ENCODE peak calls at places on chromosome 13, in four cellular contexts. Q, G, N and C are unnamed samples.

GRCh38 chr13:39461685-39462266 is 141.2 kb downstream of the LHFPL6 start:
- DNase-seq in Q (no peak), G (no peak), N (no peak), C (no peak)

GRCh38 chr13:95002968-95003813 is 290.8 kb upstream of the SOX21 start:
- DNase-seq in Q (no peak), G (no peak), N (no peak), C (no peak)

GRCh38 chr13:71577127-71577526 is 289.9 kb downstream of the DACH1 start:
- DNase-seq in Q (no peak), G (no peak), N (no peak), C (no peak)

GRCh38 chr13:94716016-94716415 is 3.7 kb upstream of the SOX21 start:
- DNase-seq in Q (no peak), G (no peak), N (no peak), C (no peak)

GRCh38 chr13:73835138-73835721 is 299.0 kb downstream of the KLF12 start:
- DNase-seq in Q (no peak), G (no peak), N (peak), C (no peak)

GRCh38 chr13:33000365-33000764 is 15.9 kb upstream of the KL start:
- DNase-seq in Q (no peak), G (no peak), N (no peak), C (no peak)

GRCh38 chr13:52043675-52044074 is 19.2 kb downstream of the UTP14C start:
- DNase-seq in Q (no peak), G (no peak), N (no peak), C (no peak)

GRCh38 chr13:99414048-99414995 is 87.0 kb upstream of the TM9SF2 start:
- DNase-seq in Q (no peak), G (no peak), N (no peak), C (no peak)

GRCh38 chr13:102897371-102898138 is 51.7 kb downstream of the ERCC5 start:
- DNase-seq in Q (peak), G (no peak), N (no peak), C (no peak)

GRCh38 chr13:24287748-24288287 is 21.6 kb upstream of the C1QTNF9 start:
- DNase-seq in Q (no peak), G (no peak), N (no peak), C (no peak)

GRCh38 chr13:112066624-112067004 is 335 bp upstream of the SOX1 start:
- DNase-seq in Q (peak), G (no peak), N (no peak), C (peak)
- H3K27ac ChIP-seq in Q (no peak), G (no peak), N (no peak), C (no peak)

GRCh38 chr13:107650081-107650701 is 565.1 kb downstream of the LIG4 start:
- DNase-seq in Q (peak), G (peak), N (peak), C (no peak)
- TF ChIP-seq CTCF in Q (peak), G (peak), N (peak), C (peak)

DNA sequence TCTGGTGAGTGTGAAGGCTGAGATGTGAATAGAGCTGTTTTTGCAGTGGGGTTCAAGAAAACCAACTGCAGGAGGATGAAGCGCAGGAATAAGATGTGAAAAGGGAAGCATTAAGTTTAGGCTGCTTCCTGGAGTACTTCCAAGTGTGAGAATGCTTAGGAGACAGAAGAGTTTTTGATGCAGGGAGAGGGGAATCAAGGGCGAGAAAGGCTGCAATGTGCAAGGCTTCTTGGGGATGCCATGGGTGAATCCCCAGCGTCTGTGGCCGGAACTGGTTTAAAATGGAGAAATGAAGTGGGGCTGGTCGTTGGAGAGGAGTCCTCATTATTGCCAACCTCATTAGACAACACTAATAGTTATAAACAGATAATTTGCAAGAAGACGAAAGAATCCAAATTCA is 764.9 kb downstream of the LIG4 start:
- DNase-seq in Q (no peak), G (no peak), N (no peak), C (no peak)
- H3K27ac ChIP-seq in Q (peak), G (peak), N (no peak), C (no peak)

GRCh38 chr13:29868581-29868980 is 18.2 kb upstream of the UBL3 start:
- DNase-seq in Q (no peak), G (no peak), N (no peak), C (no peak)
- TF ChIP-seq CTCF in Q (no peak), G (no peak), N (no peak), C (no peak)

GRCh38 chr13:20788312-20788711 is 14.6 kb upstream of the EEF1AKMT1 start:
- DNase-seq in Q (no peak), G (no peak), N (no peak), C (no peak)
- H3K27ac ChIP-seq in Q (no peak), G (no peak), N (no peak), C (no peak)

GRCh38 chr13:50387124-50387581 is 371.9 kb downstream of the KCNRG start:
- DNase-seq in Q (peak), G (no peak), N (no peak), C (peak)
- TF ChIP-seq CTCF in Q (peak), G (peak), N (no peak), C (peak)

GRCh38 chr13:41222259-41222852 is 28.0 kb upstream of the KBTBD7 start:
- DNase-seq in Q (no peak), G (peak), N (peak), C (peak)
- H3K27ac ChIP-seq in Q (no peak), G (no peak), N (no peak), C (no peak)

DNA sequence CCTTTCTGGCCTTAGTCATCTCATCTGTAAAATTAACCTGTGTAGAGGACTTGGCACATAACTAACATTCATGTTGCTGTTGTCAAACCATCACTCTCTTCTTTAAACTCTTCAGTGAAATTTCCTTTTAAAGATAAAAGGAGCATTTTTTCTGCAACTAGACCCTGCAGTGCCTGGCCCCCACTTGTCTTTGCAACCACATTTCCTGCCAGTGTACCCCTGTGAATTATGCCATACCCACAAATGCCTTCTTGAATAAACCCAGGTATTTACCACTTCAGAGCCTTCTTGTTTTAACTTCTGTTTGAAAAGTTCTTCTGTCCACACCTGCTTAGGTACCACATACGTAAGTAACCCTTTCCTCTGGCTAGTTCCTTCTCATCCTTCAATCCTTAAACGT is 118.8 kb downstream of the CDK8 start:
- DNase-seq in Q (no peak), G (no peak), N (no peak), C (no peak)
- TF ChIP-seq CTCF in Q (no peak), G (no peak), N (no peak), C (no peak)

DNA sequence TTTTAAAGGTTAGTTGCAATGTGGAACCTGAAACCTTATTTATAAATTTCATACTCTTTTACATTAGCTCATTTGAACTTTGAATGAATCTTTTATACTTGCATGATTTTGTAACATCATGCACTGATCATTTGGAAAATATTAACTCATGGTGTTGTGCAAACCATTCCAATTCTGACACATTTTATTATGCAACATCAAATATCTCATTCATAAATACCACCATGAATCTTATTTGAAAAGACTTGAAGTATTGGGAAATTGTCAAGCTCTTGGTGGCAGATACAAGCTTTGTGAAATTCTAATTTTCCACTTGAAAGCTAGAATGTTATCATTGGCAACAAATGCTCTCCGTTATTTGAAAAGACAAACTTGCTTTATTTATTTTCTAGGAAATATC is 379.9 kb upstream of the PCDH20 start:
- DNase-seq in Q (no peak), G (no peak), N (no peak), C (no peak)
- H3K27ac ChIP-seq in Q (no peak), G (no peak), N (no peak), C (no peak)

GRCh38 chr13:43787998-43788397 is 1.2 kb upstream of the ENOX1 start:
- DNase-seq in Q (no peak), G (peak), N (peak), C (no peak)
- TF ChIP-seq CTCF in Q (peak), G (peak), N (peak), C (no peak)